ENCODE peak calls at places on chromosomes 13 and 19, in four cellular contexts. H, F, G and B are unnamed samples.

GRCh38 chr13:113166266-113166665 is 7.8 kb downstream of the PROZ start:
- DNase-seq in H (no peak), F (no peak), G (no peak), B (no peak)

GRCh38 chr13:102710261-102710679 is 15.4 kb upstream of the METTL21C start:
- DNase-seq in H (no peak), F (no peak), G (no peak), B (no peak)

GRCh38 chr19:6613711-6614110 is 22.8 kb upstream of the CD70 start:
- DNase-seq in H (no peak), F (no peak), G (peak), B (no peak)

GRCh38 chr13:59771272-59771671 is 392.5 kb downstream of the DIAPH3 start:
- DNase-seq in H (no peak), F (no peak), G (peak), B (no peak)

GRCh38 chr19:18197941-18198340 is 4.9 kb downstream of the MPV17L2 start:
- DNase-seq in H (no peak), F (no peak), G (no peak), B (no peak)

GRCh38 chr19:6551607-6552450 is 21.0 kb downstream of the TNFSF9 start:
- DNase-seq in H (peak), F (peak), G (no peak), B (peak)

GRCh38 chr19:45161715-45162463 is 1.1 kb upstream of the NKPD1 start:
- DNase-seq in H (no peak), F (peak), G (peak), B (no peak)

GRCh38 chr13:110869805-110870706 is 44.8 kb downstream of the ANKRD10 start:
- DNase-seq in H (peak), F (peak), G (peak), B (peak)

GRCh38 chr13:106369091-106369490 is 166.4 kb downstream of the EFNB2 start:
- DNase-seq in H (no peak), F (no peak), G (no peak), B (no peak)

GRCh38 chr13:46743191-46743590 is 53.8 kb downstream of the ESD start:
- DNase-seq in H (no peak), F (no peak), G (no peak), B (no peak)

GRCh38 chr13:50123515-50123861 is 108.2 kb downstream of the KCNRG start:
- DNase-seq in H (no peak), F (no peak), G (no peak), B (no peak)

GRCh38 chr19:50804420-50805272 is 14.4 kb downstream of the ACP4 start:
- DNase-seq in H (peak), F (peak), G (peak), B (peak)

GRCh38 chr13:71661921-71662320 is 205.1 kb downstream of the DACH1 start:
- DNase-seq in H (no peak), F (no peak), G (peak), B (no peak)

GRCh38 chr19:38070573-38070972 is 153.4 kb downstream of the DPF1 start:
- DNase-seq in H (peak), F (no peak), G (no peak), B (no peak)

GRCh38 chr13:83883061-83883523 is 818 bp upstream of the SLITRK1 start:
- DNase-seq in H (no peak), F (no peak), G (no peak), B (no peak)

GRCh38 chr13:50990540-50991506 is 81.2 kb downstream of the RNASEH2B start:
- DNase-seq in H (no peak), F (peak), G (peak), B (no peak)

GRCh38 chr13:74388626-74389025 is 254.4 kb upstream of the KLF12 start:
- DNase-seq in H (no peak), F (no peak), G (no peak), B (no peak)

GRCh38 chr19:30076751-30077670 is 135.0 kb downstream of the URI1 start:
- DNase-seq in H (no peak), F (no peak), G (no peak), B (no peak)

GRCh38 chr13:97191615-97192014 is 30.5 kb upstream of the MBNL2 start:
- DNase-seq in H (no peak), F (no peak), G (no peak), B (no peak)

GRCh38 chr13:20301391-20302071 is 69.4 kb upstream of the GJB6 start:
- DNase-seq in H (no peak), F (no peak), G (no peak), B (no peak)

GRCh38 chr13:49869514-49869913 is 66.6 kb downstream of the SPRYD7 start:
- DNase-seq in H (peak), F (peak), G (peak), B (peak)

GRCh38 chr13:103067751-103068563 is 1.7 kb upstream of the SLC10A2 start:
- DNase-seq in H (no peak), F (no peak), G (no peak), B (no peak)

GRCh38 chr13:26019241-26019640 is 32.6 kb downstream of the SHISA2 start:
- DNase-seq in H (no peak), F (no peak), G (peak), B (no peak)

GRCh38 chr13:103539265-103539664 is 473.0 kb upstream of the SLC10A2 start:
- DNase-seq in H (no peak), F (no peak), G (no peak), B (no peak)

GRCh38 chr13:29369060-29369743 is 226.3 kb downstream of the SLC7A1 start:
- DNase-seq in H (peak), F (no peak), G (peak), B (peak)

GRCh38 chr13:94416454-94417080 is 62.9 kb downstream of the DCT start:
- DNase-seq in H (peak), F (peak), G (peak), B (peak)

GRCh38 chr19:3880471-3881271 is at the start of gene ATCAY:
- DNase-seq in H (no peak), F (peak), G (no peak), B (no peak)

GRCh38 chr13:109745702-109746101 is 40.7 kb downstream of the IRS2 start:
- DNase-seq in H (no peak), F (peak), G (no peak), B (no peak)

DNA sequence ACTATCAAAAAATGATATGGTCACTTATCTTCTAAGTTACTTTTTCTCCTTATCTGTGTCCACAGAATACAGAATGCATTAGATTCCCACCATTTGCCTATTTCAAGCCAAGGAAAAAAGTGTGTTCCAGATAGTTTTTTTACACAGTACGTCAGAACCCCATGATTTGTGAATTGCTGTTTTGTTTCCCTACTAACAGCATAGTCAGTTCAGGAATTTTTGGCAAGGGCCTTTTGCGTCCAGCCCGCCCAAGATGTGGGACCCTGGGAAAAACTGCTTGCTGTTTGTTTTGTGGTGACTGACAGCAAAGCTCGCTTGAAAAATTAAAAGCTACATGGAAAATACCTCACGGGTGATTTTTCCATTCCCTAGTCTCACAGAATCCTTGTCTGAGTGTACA is 20.4 kb upstream of the FAM216B start:
- DNase-seq in H (no peak), F (no peak), G (no peak), B (no peak)
- TF ChIP-seq MAX in H (no peak), F (no peak), G (no peak), B (no peak)

GRCh38 chr19:41910992-41911888 is 17.0 kb downstream of the ERFL start:
- DNase-seq in H (no peak), F (no peak), G (no peak), B (no peak)

GRCh38 chr19:41911889-41912731 is 16.1 kb downstream of the ERFL start:
- DNase-seq in H (no peak), F (no peak), G (no peak), B (no peak)

GRCh38 chr19:41913476-41914190 is 14.6 kb downstream of the ERFL start:
- DNase-seq in H (no peak), F (no peak), G (no peak), B (no peak)

GRCh38 chr19:41914191-41914834 is 13.9 kb downstream of the ERFL start:
- DNase-seq in H (no peak), F (no peak), G (no peak), B (no peak)

DNA sequence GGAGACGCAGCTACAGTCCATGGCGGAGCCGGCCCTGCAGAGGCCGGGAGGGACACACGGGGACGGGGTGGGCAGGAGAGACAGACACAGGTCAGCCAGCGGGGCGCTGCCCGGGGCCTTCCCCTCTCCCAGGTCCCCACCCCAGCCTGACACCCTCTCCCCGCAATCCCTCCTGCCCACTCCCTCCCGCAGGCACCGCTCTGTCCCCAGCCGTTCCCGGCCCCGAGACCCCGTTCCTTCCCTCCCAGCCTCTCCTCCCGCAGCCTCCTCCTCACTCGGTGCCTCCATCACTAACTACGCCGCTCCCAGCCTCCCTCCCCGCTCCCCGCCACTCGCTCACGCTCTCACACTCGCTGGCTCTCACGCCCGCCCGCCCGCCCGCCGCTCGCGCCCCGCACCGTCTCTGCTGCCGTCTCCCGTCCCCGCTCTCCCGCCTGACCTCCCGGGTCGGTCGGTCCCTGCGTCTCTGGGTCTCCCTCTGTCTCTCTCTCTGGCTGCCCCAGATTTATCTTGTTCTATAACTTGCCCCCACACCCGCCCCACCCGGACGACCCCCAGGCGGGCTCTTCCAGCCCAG is 15.3 kb downstream of the ERFL start:
- DNase-seq in H (no peak), F (no peak), G (no peak), B (no peak)
- TF ChIP-seq MYC in H (no peak), F (no peak), G (no peak), B (no peak)

GRCh38 chr19:54189020-54189667 is at the start of gene MBOAT7:
- DNase-seq in H (no peak), F (no peak), G (no peak), B (no peak)
- TF ChIP-seq POLR2A in H (peak), F (peak), G (no peak), B (peak)

GRCh38 chr19:19527371-19527656 is 1.4 kb upstream of the YJEFN3 start:
- DNase-seq in H (no peak), F (no peak), G (no peak), B (no peak)

GRCh38 chr19:19529783-19530422 is 1.2 kb downstream of the YJEFN3 start:
- DNase-seq in H (no peak), F (no peak), G (no peak), B (no peak)

GRCh38 chr19:19527674-19528625 is 761 bp upstream of the YJEFN3 start:
- DNase-seq in H (no peak), F (no peak), G (no peak), B (no peak)

GRCh38 chr19:19530423-19530804 is 1.7 kb downstream of the YJEFN3 start:
- DNase-seq in H (no peak), F (no peak), G (no peak), B (peak)

GRCh38 chr19:19528721-19529490 is at the start of gene YJEFN3:
- DNase-seq in H (no peak), F (no peak), G (no peak), B (no peak)
- TF ChIP-seq MAX in H (no peak), F (no peak), G (no peak), B (no peak)